ENCODE peak calls at places on chromosome 15, in five cellular contexts. Q, K, V, Z and D are unnamed samples.

GRCh38 chr15:50181983-50182232 is at the start of gene SLC27A2:
- DNase-seq in V (peak; percentile 70), Q (no peak), Z (peak; percentile 46), K (no peak), D (no peak)

GRCh38 chr15:61367953-61368352 is 138.9 kb upstream of the RORA start:
- DNase-seq in Z (no peak), Q (no peak), V (no peak), K (no peak), D (no peak)

GRCh38 chr15:97600190-97600589 is 360.3 kb upstream of the ARRDC4 start:
- DNase-seq in K (no peak), Z (no peak), Q (no peak), V (no peak), D (no peak)

GRCh38 chr15:99249270-99249817 is at the start of gene TTC23:
- DNase-seq in K (peak; percentile 65), V (peak; percentile 21), Q (no peak), Z (no peak), D (no peak)

GRCh38 chr15:84658080-84658787 is at the start of gene NMB:
- DNase-seq in V (peak; percentile 89), K (peak; percentile 81), Q (peak; percentile 88), Z (peak; percentile 82), D (peak; percentile 82)

GRCh38 chr15:58473720-58474119 is 41.9 kb downstream of the LIPC start:
- DNase-seq in K (no peak), Q (no peak), Z (no peak), V (no peak), D (no peak)

GRCh38 chr15:94703591-94703990 is 472.2 kb downstream of the MCTP2 start:
- DNase-seq in Q (no peak), Z (no peak), V (no peak), K (no peak), D (no peak)

GRCh38 chr15:100727291-100727851 is 125.0 kb downstream of the ASB7 start:
- DNase-seq in K (no peak), Q (no peak), V (no peak), Z (no peak), D (no peak)

GRCh38 chr15:86615411-86615810 is 535.7 kb downstream of the AGBL1 start:
- DNase-seq in Z (no peak), Q (no peak), V (no peak), K (no peak), D (no peak)

GRCh38 chr15:95247068-95247984 is 1016.0 kb downstream of the MCTP2 start:
- DNase-seq in Z (peak; percentile 27), K (peak; percentile 4), V (no peak), Q (no peak), D (no peak)

GRCh38 chr15:99594916-99595315 is 29.1 kb downstream of the MEF2A start:
- DNase-seq in Z (no peak), K (no peak), V (no peak), Q (no peak), D (no peak)

GRCh38 chr15:57607570-57608000 is 15.9 kb downstream of the MYZAP start:
- DNase-seq in V (peak; percentile 85), K (peak; percentile 23), Q (peak; percentile 69), Z (peak; percentile 73), D (no peak)

GRCh38 chr15:70091649-70092461 is 5.9 kb downstream of the TLE3 start:
- DNase-seq in V (peak; percentile 52), K (peak; percentile 60), Z (peak; percentile 67), Q (no peak), D (no peak)

GRCh38 chr15:31465083-31465955 is 138.7 kb downstream of the KLF13 start:
- DNase-seq in Z (peak; percentile 45), Q (peak; percentile 68), K (no peak), V (peak; percentile 89), D (no peak)

GRCh38 chr15:70167155-70167554 is 69.4 kb upstream of the TLE3 start:
- DNase-seq in Q (no peak), K (no peak), V (no peak), Z (no peak), D (no peak)

GRCh38 chr15:80804970-80805495 is 25.9 kb downstream of the CEMIP start:
- DNase-seq in Q (no peak), K (peak; percentile 98), V (no peak), Z (no peak), D (no peak)

GRCh38 chr15:75200391-75200764 is 1.3 kb upstream of the C15orf39 start:
- DNase-seq in Z (no peak), Q (no peak), V (no peak), K (no peak), D (no peak)

GRCh38 chr15:75200765-75201608 is 695 bp upstream of the C15orf39 start:
- DNase-seq in Z (peak; percentile 73), Q (no peak), K (peak; percentile 57), V (peak; percentile 86), D (peak; percentile 55)

GRCh38 chr15:75202251-75203016 is 752 bp downstream of the C15orf39 start:
- DNase-seq in V (peak; percentile 89), K (peak; percentile 38), Q (peak; percentile 89), Z (peak; percentile 85), D (peak; percentile 76)

GRCh38 chr15:75203017-75203907 is 1.6 kb downstream of the C15orf39 start:
- DNase-seq in K (no peak), Q (no peak), Z (no peak), V (no peak), D (peak; percentile 56)

GRCh38 chr15:75201609-75202250 is at the start of gene C15orf39:
- DNase-seq in Q (peak; percentile 81), K (peak; percentile 33), Z (peak; percentile 76), V (peak; percentile 78), D (peak; percentile 86)
- TF ChIP-seq EP300 in Q (no peak), K (no peak), Z (no peak), V (no peak), D (no peak)

DNA sequence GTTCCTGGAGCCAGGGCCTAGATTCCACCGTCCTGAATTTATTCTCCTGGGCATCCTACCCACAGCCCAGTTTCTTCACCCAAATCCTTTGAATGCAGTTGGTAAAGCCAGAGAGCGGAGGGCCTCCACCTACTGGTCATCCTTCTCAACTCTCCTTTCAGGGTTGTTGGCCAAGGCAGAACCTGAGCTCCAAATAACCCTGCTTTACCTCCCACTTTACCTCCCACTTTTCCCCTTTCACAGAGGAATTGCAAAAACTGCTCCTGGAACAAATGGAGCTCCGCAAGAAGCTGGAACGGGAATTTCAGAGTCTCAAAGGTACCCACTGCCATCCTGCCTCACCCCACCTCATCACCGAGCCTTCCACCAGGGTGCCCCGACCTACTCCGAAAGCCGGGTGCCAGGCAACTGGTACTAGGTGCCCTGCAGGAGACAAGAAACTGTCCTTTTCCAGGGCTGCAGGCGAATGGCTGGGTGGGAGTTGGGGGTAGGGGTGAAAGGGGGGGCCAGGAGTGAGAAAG is 6.8 kb downstream of the SKOR1 start:
- DNase-seq in K (no peak), Z (no peak), V (no peak), Q (no peak), D (no peak)
- H3K4me1 ChIP-seq in K (peaks cover 32% of the 10 kb centered on the region), Z (peaks cover 74% of the 10 kb centered on the region), V (peaks cover 44% of the 10 kb centered on the region), Q (peaks cover 69% of the 10 kb centered on the region), D (peaks cover 20% of the 10 kb centered on the region)

DNA sequence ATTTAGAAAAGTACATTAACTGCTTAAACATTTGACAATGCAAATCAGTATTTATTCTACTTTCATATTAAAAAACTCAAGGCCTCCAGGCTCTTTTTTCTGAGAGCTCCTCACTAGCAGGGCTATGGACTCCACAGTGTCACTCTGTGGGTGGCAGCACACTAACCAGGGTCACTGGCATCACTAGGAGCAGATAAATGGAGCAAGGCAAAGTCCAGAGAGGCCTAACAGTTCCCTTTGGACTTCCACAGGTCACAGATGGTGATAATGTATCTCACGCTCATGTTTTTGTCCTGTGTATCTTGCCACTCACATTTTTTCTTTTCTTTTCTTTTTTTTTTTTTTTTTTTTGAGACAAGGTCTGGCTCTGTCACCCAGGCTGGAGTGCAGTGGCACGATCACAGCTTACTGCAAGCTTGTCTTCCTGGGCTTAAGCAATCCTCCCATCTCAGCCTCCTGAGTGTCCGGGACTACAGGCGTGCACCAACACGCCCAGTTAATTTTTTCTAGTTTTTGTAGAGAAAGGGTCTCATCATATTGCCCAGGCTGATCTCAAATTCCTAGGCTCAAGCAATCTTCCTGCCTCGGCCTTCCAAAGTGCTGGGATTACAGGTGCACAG is 7.8 kb downstream of the SPG21 start:
- DNase-seq in V (no peak), Q (no peak), Z (no peak), K (peak; percentile 51), D (no peak)
- TF ChIP-seq POLR2A in V (no peak), Q (no peak), Z (no peak), K (no peak), D (no peak)

GRCh38 chr15:41078125-41078524 is 38.0 kb downstream of the INO80 start:
- DNase-seq in V (no peak), Q (no peak), K (no peak), Z (no peak), D (no peak)
- TF ChIP-seq EP300 in V (no peak), Q (no peak), K (no peak), Z (no peak), D (no peak)

DNA sequence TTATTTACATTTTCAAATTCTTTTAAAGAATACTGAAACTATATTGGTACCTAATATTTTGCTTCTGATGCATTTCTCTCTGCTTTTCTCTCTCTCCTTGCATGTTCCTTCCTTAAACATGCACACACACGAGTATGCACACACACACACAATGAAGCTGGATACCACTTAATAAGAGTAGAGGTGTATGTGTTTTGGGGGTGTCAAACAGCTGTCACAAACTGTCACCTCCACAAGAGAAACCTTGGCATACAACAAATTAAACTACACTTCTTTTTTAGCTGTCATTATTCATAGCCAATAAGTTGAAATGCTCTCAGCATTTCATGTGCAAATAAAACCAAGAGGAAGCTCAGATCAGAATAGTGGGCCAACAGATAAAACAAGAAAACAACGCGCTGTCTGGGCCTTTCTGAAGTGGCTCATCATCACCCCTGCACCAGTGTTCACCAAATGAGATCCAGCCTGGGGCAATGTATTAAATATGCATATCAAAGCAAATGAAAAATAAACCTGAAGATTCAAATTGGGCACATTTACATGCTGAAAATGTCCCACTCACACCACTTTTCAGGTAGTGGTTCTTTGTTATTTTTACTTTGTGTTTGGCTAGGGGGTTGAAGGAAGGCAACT is 9.7 kb downstream of the MEIS2 start:
- DNase-seq in Z (no peak), Q (no peak), V (no peak), K (no peak), D (no peak)
- H3K4me1 ChIP-seq in Z (peaks cover 76% of the 10 kb centered on the region), Q (peaks cover 21% of the 10 kb centered on the region), V (peaks cover 4% of the 10 kb centered on the region), K (peaks cover 49% of the 10 kb centered on the region), D (peaks cover 6% of the 10 kb centered on the region)

GRCh38 chr15:52784799-52785671 is 5.1 kb downstream of the ONECUT1 start:
- DNase-seq in Q (no peak), V (no peak), K (peak; percentile 39), Z (no peak), D (no peak)
- TF ChIP-seq POLR2A in Q (no peak), V (no peak), K (no peak), Z (no peak), D (no peak)

DNA sequence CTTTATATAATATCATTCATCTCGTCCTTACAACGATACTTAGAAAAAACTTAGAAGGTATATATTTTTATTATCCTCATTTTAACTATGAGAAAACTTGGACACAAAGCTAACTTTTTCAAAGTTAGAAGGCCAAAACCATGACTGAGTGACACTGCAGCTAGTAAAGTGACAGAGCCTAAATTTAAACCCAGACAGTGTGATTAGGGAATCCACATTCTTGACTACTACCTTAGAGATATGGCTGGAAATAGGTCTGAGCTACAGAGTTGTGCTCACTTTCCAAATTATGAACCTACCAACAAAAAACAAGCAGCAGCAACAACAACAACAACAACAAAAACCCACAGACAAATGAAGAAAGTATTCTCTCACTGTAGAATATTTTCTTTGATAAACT is 236.2 kb downstream of the SCAPER start:
- DNase-seq in V (no peak), K (no peak), Q (no peak), Z (no peak), D (no peak)
- TF ChIP-seq EP300 in V (no peak), K (no peak), Q (no peak), Z (no peak), D (no peak)